ENCODE peak calls at places on chromosomes 16 and 17, in seven cellular contexts. One of them, this sample, is unnamed.

GRCh38 chr17:8326591-8327583 is 12.8 kb upstream of the ODF4 start:
- DNase-seq in cardiac fibroblast: peak
- DNase-seq in brain microvascular endothelial cell: no peak
- DNase-seq in B cell: peak
- DNase-seq in GM12865: no peak
- DNase-seq in fibroblast of mammary gland: peak
- DNase-seq in H9: no peak
- DNase-seq in this sample: peak

GRCh38 chr17:32496348-32497078 is 9.7 kb downstream of the CDK5R1 start:
- DNase-seq in B cell: no peak
- DNase-seq in fibroblast of mammary gland: peak
- DNase-seq in GM12865: no peak
- DNase-seq in cardiac fibroblast: peak
- DNase-seq in brain microvascular endothelial cell: peak
- DNase-seq in H9: no peak
- DNase-seq in this sample: no peak

GRCh38 chr16:29806641-29807425 is 504 bp downstream of the MAZ start:
- DNase-seq in brain microvascular endothelial cell: no peak
- DNase-seq in cardiac fibroblast: peak
- DNase-seq in H9: peak
- DNase-seq in B cell: peak
- DNase-seq in GM12865: peak
- DNase-seq in fibroblast of mammary gland: peak
- DNase-seq in this sample: peak

GRCh38 chr17:7803981-7804380 is 30.0 kb upstream of the KDM6B start:
- DNase-seq in brain microvascular endothelial cell: no peak
- DNase-seq in cardiac fibroblast: no peak
- DNase-seq in fibroblast of mammary gland: peak
- DNase-seq in B cell: no peak
- DNase-seq in GM12865: no peak
- DNase-seq in H9: peak
- DNase-seq in this sample: no peak

GRCh38 chr17:46977348-46977747 is 1.7 kb downstream of the RPRML start:
- DNase-seq in GM12865: no peak
- DNase-seq in fibroblast of mammary gland: peak
- DNase-seq in brain microvascular endothelial cell: no peak
- DNase-seq in cardiac fibroblast: no peak
- DNase-seq in B cell: no peak
- DNase-seq in H9: peak
- DNase-seq in this sample: peak

GRCh38 chr17:21689604-21690003 is 2.7 kb upstream of the KCNJ18 start:
- DNase-seq in B cell: no peak
- DNase-seq in brain microvascular endothelial cell: peak
- DNase-seq in cardiac fibroblast: peak
- DNase-seq in fibroblast of mammary gland: peak
- DNase-seq in GM12865: no peak
- DNase-seq in H9: no peak
- DNase-seq in this sample: no peak

GRCh38 chr17:29514792-29515191 is 52.0 kb downstream of the ABHD15 start:
- DNase-seq in H9: no peak
- DNase-seq in fibroblast of mammary gland: peak
- DNase-seq in cardiac fibroblast: peak
- DNase-seq in GM12865: no peak
- DNase-seq in B cell: no peak
- DNase-seq in brain microvascular endothelial cell: no peak
- DNase-seq in this sample: no peak

GRCh38 chr16:75074920-75075687 is 41.5 kb downstream of the LDHD start:
- DNase-seq in fibroblast of mammary gland: no peak
- DNase-seq in cardiac fibroblast: no peak
- DNase-seq in B cell: peak
- DNase-seq in brain microvascular endothelial cell: no peak
- DNase-seq in GM12865: peak
- DNase-seq in H9: no peak
- DNase-seq in this sample: peak

GRCh38 chr16:57540387-57540786 is 2.1 kb upstream of the ADGRG5 start:
- DNase-seq in brain microvascular endothelial cell: no peak
- DNase-seq in B cell: no peak
- DNase-seq in cardiac fibroblast: no peak
- DNase-seq in GM12865: no peak
- DNase-seq in H9: peak
- DNase-seq in fibroblast of mammary gland: no peak
- DNase-seq in this sample: no peak

GRCh38 chr16:24670623-24671454 is 58.6 kb upstream of the TNRC6A start:
- DNase-seq in brain microvascular endothelial cell: peak
- DNase-seq in GM12865: peak
- DNase-seq in H9: peak
- DNase-seq in cardiac fibroblast: peak
- DNase-seq in fibroblast of mammary gland: peak
- DNase-seq in B cell: no peak
- DNase-seq in this sample: peak

GRCh38 chr16:1920727-1921155 is 2.5 kb upstream of the HS3ST6 start:
- DNase-seq in cardiac fibroblast: peak
- DNase-seq in H9: peak
- DNase-seq in B cell: no peak
- DNase-seq in brain microvascular endothelial cell: no peak
- DNase-seq in fibroblast of mammary gland: no peak
- DNase-seq in GM12865: peak
- DNase-seq in this sample: peak

GRCh38 chr16:67164599-67165061 is at the start of gene HSF4:
- DNase-seq in B cell: peak
- DNase-seq in cardiac fibroblast: peak
- DNase-seq in brain microvascular endothelial cell: no peak
- DNase-seq in GM12865: no peak
- DNase-seq in fibroblast of mammary gland: no peak
- DNase-seq in H9: no peak
- DNase-seq in this sample: peak

GRCh38 chr16:58652741-58653140 is 23.1 kb upstream of the CNOT1 start:
- DNase-seq in brain microvascular endothelial cell: peak
- DNase-seq in B cell: no peak
- DNase-seq in fibroblast of mammary gland: peak
- DNase-seq in GM12865: no peak
- DNase-seq in H9: peak
- DNase-seq in cardiac fibroblast: peak
- DNase-seq in this sample: no peak

GRCh38 chr16:73565263-73565662 is 517.3 kb upstream of the ZFHX3 start:
- DNase-seq in H9: no peak
- DNase-seq in B cell: no peak
- DNase-seq in GM12865: peak
- DNase-seq in cardiac fibroblast: no peak
- DNase-seq in brain microvascular endothelial cell: no peak
- DNase-seq in fibroblast of mammary gland: no peak
- DNase-seq in this sample: no peak

GRCh38 chr16:28621756-28622155 is 11.9 kb upstream of the SULT1A1 start:
- DNase-seq in GM12865: no peak
- DNase-seq in H9: no peak
- DNase-seq in B cell: peak
- DNase-seq in cardiac fibroblast: no peak
- DNase-seq in fibroblast of mammary gland: no peak
- DNase-seq in brain microvascular endothelial cell: no peak
- DNase-seq in this sample: no peak

GRCh38 chr17:1710807-1711553 is 803 bp upstream of the TLCD2 start:
- DNase-seq in GM12865: no peak
- DNase-seq in brain microvascular endothelial cell: no peak
- DNase-seq in fibroblast of mammary gland: no peak
- DNase-seq in cardiac fibroblast: peak
- DNase-seq in H9: peak
- DNase-seq in B cell: no peak
- DNase-seq in this sample: no peak

GRCh38 chr17:38868095-38868967 is 1.5 kb upstream of the LASP1 start:
- DNase-seq in fibroblast of mammary gland: peak
- DNase-seq in cardiac fibroblast: peak
- DNase-seq in brain microvascular endothelial cell: peak
- DNase-seq in B cell: no peak
- DNase-seq in GM12865: peak
- DNase-seq in H9: no peak
- DNase-seq in this sample: peak
- TF ChIP-seq CTCF in fibroblast of mammary gland: no peak
- TF ChIP-seq CTCF in cardiac fibroblast: no peak
- TF ChIP-seq CTCF in brain microvascular endothelial cell: no peak
- TF ChIP-seq CTCF in B cell: no peak
- TF ChIP-seq CTCF in GM12865: no peak
- TF ChIP-seq CTCF in H9: no peak
- TF ChIP-seq CTCF in this sample: no peak

GRCh38 chr17:42797067-42798007 is 1.2 kb downstream of the COA3 start:
- DNase-seq in H9: no peak
- DNase-seq in fibroblast of mammary gland: no peak
- DNase-seq in B cell: no peak
- DNase-seq in brain microvascular endothelial cell: no peak
- DNase-seq in cardiac fibroblast: peak
- DNase-seq in GM12865: no peak
- DNase-seq in this sample: no peak

GRCh38 chr17:42796066-42796758 is 2.3 kb downstream of the COA3 start:
- DNase-seq in brain microvascular endothelial cell: no peak
- DNase-seq in H9: no peak
- DNase-seq in GM12865: no peak
- DNase-seq in fibroblast of mammary gland: no peak
- DNase-seq in cardiac fibroblast: no peak
- DNase-seq in B cell: no peak
- DNase-seq in this sample: no peak

GRCh38 chr17:42795465-42795864 is 3.0 kb downstream of the COA3 start:
- DNase-seq in GM12865: no peak
- DNase-seq in cardiac fibroblast: no peak
- DNase-seq in H9: no peak
- DNase-seq in B cell: no peak
- DNase-seq in brain microvascular endothelial cell: no peak
- DNase-seq in fibroblast of mammary gland: no peak
- DNase-seq in this sample: no peak

GRCh38 chr17:42798011-42798382 is 507 bp downstream of the COA3 start:
- DNase-seq in brain microvascular endothelial cell: no peak
- DNase-seq in fibroblast of mammary gland: no peak
- DNase-seq in H9: no peak
- DNase-seq in GM12865: no peak
- DNase-seq in cardiac fibroblast: peak
- DNase-seq in B cell: no peak
- DNase-seq in this sample: no peak

GRCh38 chr17:42798383-42799380 is at the start of the genes CNTD1 and COA3:
- DNase-seq in H9: peak
- DNase-seq in GM12865: peak
- DNase-seq in cardiac fibroblast: peak
- DNase-seq in brain microvascular endothelial cell: peak
- DNase-seq in fibroblast of mammary gland: peak
- DNase-seq in B cell: peak
- DNase-seq in this sample: peak
- TF ChIP-seq CTCF in H9: peak
- TF ChIP-seq CTCF in GM12865: no peak
- TF ChIP-seq CTCF in cardiac fibroblast: no peak
- TF ChIP-seq CTCF in brain microvascular endothelial cell: peak
- TF ChIP-seq CTCF in fibroblast of mammary gland: no peak
- TF ChIP-seq CTCF in B cell: no peak
- TF ChIP-seq CTCF in this sample: no peak

GRCh38 chr17:78316867-78317816 is 42.7 kb downstream of the SOCS3 start:
- DNase-seq in fibroblast of mammary gland: peak
- DNase-seq in cardiac fibroblast: no peak
- DNase-seq in brain microvascular endothelial cell: no peak
- DNase-seq in B cell: peak
- DNase-seq in GM12865: no peak
- DNase-seq in H9: peak
- DNase-seq in this sample: no peak

GRCh38 chr17:78313735-78314648 is 45.9 kb downstream of the SOCS3 start:
- DNase-seq in B cell: peak
- DNase-seq in GM12865: peak
- DNase-seq in cardiac fibroblast: peak
- DNase-seq in fibroblast of mammary gland: peak
- DNase-seq in H9: peak
- DNase-seq in brain microvascular endothelial cell: peak
- DNase-seq in this sample: peak

GRCh38 chr17:78316115-78316866 is 43.6 kb downstream of the SOCS3 start:
- DNase-seq in B cell: no peak
- DNase-seq in fibroblast of mammary gland: no peak
- DNase-seq in cardiac fibroblast: no peak
- DNase-seq in GM12865: no peak
- DNase-seq in H9: peak
- DNase-seq in brain microvascular endothelial cell: no peak
- DNase-seq in this sample: no peak

GRCh38 chr17:78314683-78315354 is 45.1 kb downstream of the SOCS3 start:
- DNase-seq in GM12865: no peak
- DNase-seq in B cell: no peak
- DNase-seq in H9: no peak
- DNase-seq in brain microvascular endothelial cell: no peak
- DNase-seq in cardiac fibroblast: no peak
- DNase-seq in fibroblast of mammary gland: peak
- DNase-seq in this sample: peak

DNA sequence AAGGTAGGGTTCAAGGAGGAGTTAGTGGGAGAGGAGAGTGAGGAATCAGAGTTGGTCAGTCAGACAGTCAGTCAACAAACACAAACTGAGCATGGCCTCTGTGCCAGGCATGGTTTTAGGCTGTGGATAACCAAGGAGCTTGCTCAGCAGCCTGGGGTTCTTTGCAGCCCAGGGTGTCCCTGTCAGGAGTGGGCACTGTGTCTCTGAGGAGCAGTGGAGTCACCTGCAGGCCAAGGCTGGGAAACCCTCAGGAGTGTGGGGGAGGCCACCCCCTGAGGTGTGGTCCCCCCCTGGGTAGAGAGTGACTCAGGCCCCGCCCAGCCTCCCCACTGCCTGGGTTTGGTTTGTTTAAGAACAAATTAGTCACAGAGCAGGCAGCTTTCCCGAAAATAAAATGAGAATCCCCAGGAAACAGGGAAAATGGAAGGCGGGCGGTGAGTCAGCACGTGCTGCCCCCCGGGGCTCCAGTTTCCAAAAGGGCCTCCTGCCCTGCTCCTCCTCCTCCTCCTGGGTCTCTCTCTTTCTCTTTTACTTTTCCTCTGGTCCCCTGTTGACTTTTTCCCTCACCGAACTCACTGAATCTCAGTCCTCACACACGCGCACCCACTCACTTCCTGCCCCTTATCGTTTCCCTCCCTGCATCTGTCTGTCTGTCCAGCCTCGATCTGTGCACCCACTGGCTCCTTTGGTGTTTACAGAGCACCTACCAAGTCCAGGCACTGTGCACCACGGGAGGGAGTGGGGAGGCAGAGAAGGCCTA is 44.3 kb downstream of the SOCS3 start:
- DNase-seq in brain microvascular endothelial cell: peak
- DNase-seq in B cell: no peak
- DNase-seq in cardiac fibroblast: peak
- DNase-seq in H9: no peak
- DNase-seq in fibroblast of mammary gland: peak
- DNase-seq in GM12865: peak
- DNase-seq in this sample: peak
- TF ChIP-seq CTCF in brain microvascular endothelial cell: peak
- TF ChIP-seq CTCF in B cell: no peak
- TF ChIP-seq CTCF in cardiac fibroblast: peak
- TF ChIP-seq CTCF in H9: peak
- TF ChIP-seq CTCF in fibroblast of mammary gland: peak
- TF ChIP-seq CTCF in GM12865: no peak
- TF ChIP-seq CTCF in this sample: no peak

DNA sequence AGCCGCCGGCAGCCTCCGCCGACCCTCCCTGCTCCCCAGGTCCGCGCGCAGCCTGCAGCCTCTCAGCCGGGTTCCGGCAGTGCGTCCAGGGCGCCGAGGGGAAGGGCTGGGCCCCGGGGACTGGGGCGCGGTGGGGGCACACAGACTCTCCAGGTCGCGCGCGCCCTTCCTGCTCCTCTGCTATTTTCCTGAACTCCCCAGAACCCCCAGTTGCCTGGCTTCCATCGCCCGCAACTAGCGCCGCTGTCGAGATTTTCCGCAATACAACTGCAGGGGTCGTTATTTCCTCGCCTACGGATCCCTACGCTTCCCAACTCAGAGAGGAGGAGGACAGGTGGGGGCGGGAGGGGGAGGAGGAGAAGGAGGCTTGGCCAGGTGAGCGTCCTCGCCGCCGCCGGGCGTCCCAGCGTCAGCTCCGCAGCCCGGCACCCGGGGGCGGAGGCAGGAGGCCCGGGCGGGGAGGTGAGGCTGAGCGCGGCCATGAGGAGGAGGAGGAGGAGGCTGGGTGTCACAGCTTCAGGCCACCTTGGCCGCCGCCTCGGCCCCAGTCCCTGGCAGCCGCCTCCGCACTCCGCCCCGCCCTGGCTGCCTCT is at the start of gene CA10:
- DNase-seq in brain microvascular endothelial cell: no peak
- DNase-seq in H9: peak
- DNase-seq in GM12865: no peak
- DNase-seq in fibroblast of mammary gland: no peak
- DNase-seq in cardiac fibroblast: no peak
- DNase-seq in B cell: peak
- DNase-seq in this sample: no peak
- TF ChIP-seq CTCF in brain microvascular endothelial cell: no peak
- TF ChIP-seq CTCF in H9: peak
- TF ChIP-seq CTCF in GM12865: no peak
- TF ChIP-seq CTCF in fibroblast of mammary gland: no peak
- TF ChIP-seq CTCF in cardiac fibroblast: no peak
- TF ChIP-seq CTCF in B cell: no peak
- TF ChIP-seq CTCF in this sample: no peak

This sample was measured in activated CD8-positive, alpha-beta T cell treated with anti-CD3 and anti-CD28 coated beads for 36 hours.